ENCODE peak calls at places on chromosomes 5 and 9, in four cellular contexts. B is NB4, E is gastrocnemius medialis, G is right lobe of liver. Z is an unnamed sample.

GRCh38 chr5:43039468-43040286 is 442 bp downstream of the ANXA2R start:
- DNase-seq in B (peak; percentile 87), E (peak; percentile 84), G (peak; percentile 75), Z (peak; percentile 84)

GRCh38 chr5:71703941-71704340 is 15.1 kb upstream of the CARTPT start:
- DNase-seq in B (no peak), E (no peak), G (no peak), Z (no peak)

GRCh38 chr5:88172847-88173758 is 95.5 kb downstream of the TMEM161B start:
- DNase-seq in B (no peak), E (no peak), G (no peak), Z (no peak)

GRCh38 chr9:107397076-107398049 is 92.2 kb downstream of the KLF4 start:
- DNase-seq in B (peak; percentile 6), E (no peak), G (no peak), Z (no peak)

GRCh38 chr5:156835905-156836304 is 14.2 kb upstream of the PPP1R2B start:
- DNase-seq in B (peak; percentile 4), E (no peak), G (no peak), Z (no peak)

GRCh38 chr9:5265939-5266338 is 34.7 kb downstream of the INSL4 start:
- DNase-seq in B (no peak), E (no peak), G (no peak), Z (no peak)

GRCh38 chr5:16759147-16759800 is 142.5 kb upstream of the RETREG1 start:
- DNase-seq in B (peak; percentile 60), E (no peak), G (no peak), Z (no peak)

GRCh38 chr5:50947892-50948683 is 281.7 kb downstream of the PARP8 start:
- DNase-seq in B (no peak), E (no peak), G (no peak), Z (no peak)

GRCh38 chr5:61933787-61934626 is 372.0 kb upstream of the KIF2A start:
- DNase-seq in B (peak; percentile 57), E (no peak), G (no peak), Z (no peak)

GRCh38 chr5:169745441-169746146 is 108.5 kb downstream of the DOCK2 start:
- DNase-seq in B (no peak), E (no peak), G (no peak), Z (no peak)

GRCh38 chr5:93585054-93585751 is 2.2 kb downstream of the NR2F1 start:
- DNase-seq in B (peak; percentile 67), E (no peak), G (no peak), Z (no peak)

GRCh38 chr5:98581416-98581999 is 192.0 kb upstream of the RGMB start:
- DNase-seq in B (no peak), E (no peak), G (no peak), Z (no peak)

GRCh38 chr9:136514022-136514714 is 31.3 kb upstream of the SEC16A start:
- DNase-seq in B (no peak), E (no peak), G (no peak), Z (no peak)

GRCh38 chr5:56321236-56321881 is 88.2 kb upstream of the ANKRD55 start:
- DNase-seq in B (no peak), E (no peak), G (no peak), Z (no peak)

GRCh38 chr5:84885479-84886258 is 501.0 kb upstream of the EDIL3 start:
- DNase-seq in B (no peak), E (no peak), G (no peak), Z (no peak)

GRCh38 chr5:40552981-40553380 is 126.7 kb upstream of the PTGER4 start:
- DNase-seq in B (no peak), E (no peak), G (no peak), Z (no peak)

GRCh38 chr5:95347516-95348140 is 43.5 kb upstream of the FAM81B start:
- DNase-seq in B (no peak), E (no peak), G (no peak), Z (no peak)

GRCh38 chr9:114157516-114158176 is 2.3 kb downstream of the COL27A1 start:
- DNase-seq in B (no peak), E (no peak), G (no peak), Z (no peak)

GRCh38 chr5:96146675-96147074 is 185.0 kb upstream of the ELL2 start:
- DNase-seq in B (peak; percentile 73), E (no peak), G (no peak), Z (no peak)

GRCh38 chr5:43874772-43875171 is 271.8 kb downstream of the NNT start:
- DNase-seq in B (no peak), E (no peak), G (no peak), Z (no peak)

GRCh38 chr9:20479419-20480155 is 142.7 kb downstream of the MLLT3 start:
- DNase-seq in B (peak; percentile 21), E (no peak), G (no peak), Z (no peak)

GRCh38 chr5:159393854-159394274 is 63.6 kb upstream of the IL12B start:
- DNase-seq in B (peak; percentile 49), E (no peak), G (no peak), Z (no peak)

GRCh38 chr5:62791059-62791458 is 212.4 kb downstream of the LRRC70 start:
- DNase-seq in B (peak; percentile 23), E (no peak), G (no peak), Z (no peak)

GRCh38 chr9:119004618-119004990 is 364.6 kb downstream of the BRINP1 start:
- DNase-seq in B (no peak), E (peak; percentile 87), G (peak; percentile 50), Z (peak; percentile 80)

GRCh38 chr5:17037751-17038150 is 101.7 kb upstream of the MYO10 start:
- DNase-seq in B (no peak), E (no peak), G (no peak), Z (no peak)

GRCh38 chr5:81703840-81704239 is 47.1 kb downstream of the SSBP2 start:
- DNase-seq in B (no peak), E (no peak), G (no peak), Z (no peak)

DNA sequence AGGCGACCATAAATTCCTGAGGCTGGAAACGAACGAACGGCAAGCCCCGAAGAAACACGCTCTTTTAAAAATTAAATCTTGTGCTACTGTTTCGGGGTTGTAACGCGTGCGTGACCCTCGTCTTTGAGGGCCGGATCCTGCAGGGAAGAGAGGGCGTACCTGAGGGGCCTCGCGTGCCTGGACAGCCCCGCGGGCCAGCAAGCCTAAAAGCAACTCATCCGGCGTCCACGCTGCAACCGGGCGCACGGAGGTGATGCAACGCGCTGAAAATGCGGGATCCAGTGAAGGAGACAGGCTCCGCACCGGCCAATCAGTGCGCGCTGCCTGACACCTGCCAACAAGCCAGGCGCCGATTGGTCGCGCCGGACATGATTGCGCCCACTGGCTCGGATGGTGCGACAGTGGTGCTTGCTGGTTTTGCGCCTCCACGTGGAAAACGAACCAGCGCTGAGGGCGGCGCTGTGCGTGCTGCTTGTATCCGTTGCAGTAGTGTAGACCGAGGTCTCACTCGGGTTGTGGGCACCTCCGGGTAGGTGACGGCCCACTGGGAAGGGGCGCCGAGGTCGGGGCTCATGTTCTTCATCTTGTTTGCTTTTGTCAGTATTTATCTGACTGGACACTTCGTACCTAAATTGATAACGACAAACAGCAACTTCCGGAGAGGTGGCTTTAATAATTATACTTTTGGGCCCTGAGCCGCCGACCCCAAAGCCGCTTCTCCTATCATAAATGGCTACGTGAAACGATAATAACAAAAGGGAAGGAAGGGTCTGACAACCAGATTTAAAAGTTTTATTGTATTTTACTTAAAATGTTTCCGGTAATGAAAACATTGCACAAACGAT is at the start of gene IARS1:
- DNase-seq in B (peak; percentile 99), E (peak; percentile 99), G (peak; percentile 98), Z (peak; percentile 99)
- TF ChIP-seq CTCF in B (peak; percentile 16), E (no peak), G (peak; percentile 24), Z (peak; percentile 31)

DNA sequence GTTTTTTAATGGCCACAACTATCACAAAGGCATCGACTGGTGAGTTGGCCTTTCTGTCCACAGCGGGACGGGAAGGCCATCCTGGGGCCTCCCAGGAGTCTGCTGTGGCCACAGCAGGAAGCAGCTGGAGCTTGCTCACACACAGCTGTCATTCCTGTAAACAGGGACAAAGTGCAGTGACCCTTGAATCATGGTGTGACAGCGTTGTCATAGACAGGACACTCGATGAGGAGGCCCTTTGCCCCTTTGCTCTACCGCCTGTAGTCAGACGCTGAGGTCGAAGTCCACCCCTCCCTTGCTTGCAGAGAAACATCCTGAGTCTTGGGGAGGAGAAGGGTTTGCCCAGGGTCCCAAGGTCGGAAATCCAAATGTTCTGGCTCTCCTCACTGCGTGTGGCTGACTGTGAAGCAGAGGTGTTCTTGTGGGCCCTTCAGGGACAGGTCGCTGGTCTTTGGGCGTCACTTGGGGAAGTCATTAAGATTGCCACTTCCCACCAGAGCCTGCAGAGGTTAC is 35.1 kb downstream of the NDST1 start:
- DNase-seq in B (no peak), E (no peak), G (peak; percentile 92), Z (no peak)
- TF ChIP-seq POLR2A in B (no peak), E (no peak), G (peak; percentile 43), Z (no peak)

DNA sequence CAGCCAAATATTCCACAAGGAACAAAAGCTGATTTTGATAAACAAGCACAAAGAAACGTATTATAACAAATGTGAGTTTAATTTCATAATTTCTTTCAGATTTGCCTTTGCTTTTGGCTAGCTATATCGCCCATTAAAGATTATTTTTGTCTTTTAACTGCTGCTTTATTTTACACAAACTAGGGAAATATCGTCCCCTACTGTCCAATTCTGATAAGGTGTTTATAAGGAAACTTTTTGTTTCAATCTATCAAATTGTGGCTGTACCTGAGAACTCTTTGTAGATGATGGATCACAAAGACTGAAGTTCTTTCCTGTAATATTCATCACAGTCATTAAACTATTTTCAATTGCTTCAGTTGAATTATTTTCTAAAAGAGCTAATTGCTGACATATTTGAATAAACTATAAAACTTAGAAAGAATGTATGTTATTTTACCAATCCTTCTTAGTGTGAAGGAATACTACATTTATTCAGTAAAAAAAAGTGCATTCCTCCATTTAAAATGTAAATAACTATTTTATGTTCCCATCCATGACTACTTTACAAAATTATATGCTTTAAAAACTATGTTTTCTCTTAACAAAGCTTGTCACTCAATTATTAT is 431.3 kb upstream of the ITGA1 start:
- DNase-seq in B (peak; percentile 19), E (no peak), G (no peak), Z (no peak)
- TF ChIP-seq CTCF in B (peak; percentile 28), E (no peak), G (peak; percentile 70), Z (no peak)

GRCh38 chr5:177132504-177133118 is 962 bp upstream of the NSD1 start:
- DNase-seq in B (peak; percentile 22), E (peak; percentile 23), G (no peak), Z (peak; percentile 65)

GRCh38 chr5:177134653-177135225 is 1.2 kb downstream of the NSD1 start:
- DNase-seq in B (peak; percentile 20), E (no peak), G (peak; percentile 15), Z (no peak)

GRCh38 chr5:177133119-177133844 is at the start of gene NSD1:
- DNase-seq in B (peak; percentile 88), E (peak; percentile 84), G (peak; percentile 94), Z (peak; percentile 86)

GRCh38 chr5:177131711-177132503 is 1.7 kb upstream of the NSD1 start:
- DNase-seq in B (no peak), E (no peak), G (peak; percentile 66), Z (peak; percentile 67)

DNA sequence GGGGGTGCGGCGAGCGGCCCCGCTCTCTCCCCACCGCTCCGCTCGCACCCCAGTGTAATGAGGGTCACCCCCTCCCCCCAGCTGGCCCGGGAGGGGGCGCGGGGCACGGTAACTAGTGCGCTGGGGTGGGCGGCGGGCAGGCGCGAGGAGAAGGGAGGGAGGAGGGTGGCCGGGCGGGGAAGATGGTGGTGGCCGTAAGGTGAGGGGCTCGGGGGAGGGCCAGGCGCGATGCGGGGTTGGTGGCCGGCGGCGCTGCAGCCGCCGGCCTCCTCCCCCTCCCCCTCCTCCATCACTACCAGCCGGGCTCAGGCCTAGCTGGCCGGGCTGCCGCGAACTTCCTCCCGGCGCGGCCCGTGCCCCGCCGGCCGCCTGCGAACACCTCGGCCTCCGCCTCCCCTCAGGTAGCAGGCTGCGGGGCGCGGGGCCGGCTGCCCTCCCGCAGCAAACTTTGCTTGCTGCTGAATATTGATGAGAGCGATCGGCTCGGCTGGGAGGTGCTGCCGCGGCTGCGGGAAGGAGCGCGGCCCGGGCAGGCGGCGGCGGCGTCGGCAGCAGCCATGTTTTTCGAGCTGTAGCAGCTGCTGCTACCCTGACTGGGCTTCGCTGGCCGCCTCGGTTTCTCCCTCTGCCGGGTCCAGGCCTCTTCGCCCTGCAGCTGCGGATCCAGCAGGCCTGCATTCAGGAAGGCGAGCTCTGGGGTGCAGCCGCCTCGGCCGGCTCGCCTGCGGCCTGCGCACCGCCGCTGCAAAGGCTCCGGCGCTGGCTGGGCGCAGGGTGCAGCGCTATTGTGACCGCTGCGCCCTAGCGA is 476 bp downstream of the NSD1 start:
- DNase-seq in B (peak; percentile 67), E (peak; percentile 19), G (peak; percentile 73), Z (no peak)
- TF ChIP-seq POLR2A in B (peak; percentile 13), E (no peak), G (peak; percentile 30), Z (no peak)

Z was measured in suprapubic skin.